ENCODE peak calls at places on chromosomes 7 and 10, in seven cellular contexts. One of them, this sample, is unnamed.

GRCh38 chr10:56507033-56507432 is 146.0 kb upstream of the ZWINT start:
- DNase-seq in AG10803: no peak
- DNase-seq in adrenal gland: no peak
- DNase-seq in epithelial cell of esophagus: no peak
- DNase-seq in kidney epithelial cell: no peak
- DNase-seq in left ventricle myocardium inferior: no peak
- DNase-seq in WERI-Rb-1: no peak
- DNase-seq in this sample: no peak

GRCh38 chr10:132560248-132560731 is 22.7 kb downstream of the INPP5A start:
- DNase-seq in AG10803: peak; percentile 29
- DNase-seq in adrenal gland: no peak
- DNase-seq in epithelial cell of esophagus: no peak
- DNase-seq in kidney epithelial cell: no peak
- DNase-seq in left ventricle myocardium inferior: no peak
- DNase-seq in WERI-Rb-1: no peak
- DNase-seq in this sample: no peak

GRCh38 chr10:131205556-131205955 is 106.0 kb downstream of the TCERG1L start:
- DNase-seq in AG10803: no peak
- DNase-seq in adrenal gland: peak; percentile 18
- DNase-seq in epithelial cell of esophagus: no peak
- DNase-seq in kidney epithelial cell: no peak
- DNase-seq in left ventricle myocardium inferior: no peak
- DNase-seq in WERI-Rb-1: no peak
- DNase-seq in this sample: no peak

GRCh38 chr7:13628231-13629001 is 361.1 kb downstream of the ETV1 start:
- DNase-seq in AG10803: peak; percentile 63
- DNase-seq in adrenal gland: no peak
- DNase-seq in epithelial cell of esophagus: peak; percentile 21
- DNase-seq in kidney epithelial cell: peak; percentile 4
- DNase-seq in left ventricle myocardium inferior: no peak
- DNase-seq in WERI-Rb-1: no peak
- DNase-seq in this sample: no peak

GRCh38 chr7:2629740-2630681 is 1.8 kb upstream of the TTYH3 start:
- DNase-seq in AG10803: peak; percentile 33
- DNase-seq in adrenal gland: no peak
- DNase-seq in epithelial cell of esophagus: peak; percentile 52
- DNase-seq in kidney epithelial cell: no peak
- DNase-seq in left ventricle myocardium inferior: no peak
- DNase-seq in WERI-Rb-1: peak; percentile 69
- DNase-seq in this sample: no peak

GRCh38 chr7:81013036-81013435 is 94.2 kb upstream of the SEMA3C start:
- DNase-seq in AG10803: peak; percentile 80
- DNase-seq in adrenal gland: no peak
- DNase-seq in epithelial cell of esophagus: peak; percentile 93
- DNase-seq in kidney epithelial cell: peak; percentile 28
- DNase-seq in left ventricle myocardium inferior: no peak
- DNase-seq in WERI-Rb-1: no peak
- DNase-seq in this sample: no peak

GRCh38 chr7:82156938-82157337 is 286.6 kb downstream of the CACNA2D1 start:
- DNase-seq in AG10803: no peak
- DNase-seq in adrenal gland: no peak
- DNase-seq in epithelial cell of esophagus: no peak
- DNase-seq in kidney epithelial cell: no peak
- DNase-seq in left ventricle myocardium inferior: no peak
- DNase-seq in WERI-Rb-1: no peak
- DNase-seq in this sample: no peak

GRCh38 chr7:149291036-149291835 is 29.2 kb downstream of the ZNF783 start:
- DNase-seq in AG10803: no peak
- DNase-seq in adrenal gland: peak; percentile 29
- DNase-seq in epithelial cell of esophagus: no peak
- DNase-seq in kidney epithelial cell: no peak
- DNase-seq in left ventricle myocardium inferior: no peak
- DNase-seq in WERI-Rb-1: no peak
- DNase-seq in this sample: no peak

GRCh38 chr7:102450242-102450641 is 14.4 kb downstream of the ALKBH4 start:
- DNase-seq in AG10803: no peak
- DNase-seq in adrenal gland: no peak
- DNase-seq in epithelial cell of esophagus: peak; percentile 23
- DNase-seq in kidney epithelial cell: no peak
- DNase-seq in left ventricle myocardium inferior: no peak
- DNase-seq in WERI-Rb-1: peak; percentile 40
- DNase-seq in this sample: peak; percentile 64

GRCh38 chr10:131857156-131858117 is 43.4 kb upstream of the PPP2R2D start:
- DNase-seq in AG10803: no peak
- DNase-seq in adrenal gland: no peak
- DNase-seq in epithelial cell of esophagus: no peak
- DNase-seq in kidney epithelial cell: no peak
- DNase-seq in left ventricle myocardium inferior: no peak
- DNase-seq in WERI-Rb-1: peak; percentile 2
- DNase-seq in this sample: no peak

GRCh38 chr10:59126277-59126676 is 50.2 kb upstream of the PHYHIPL start:
- DNase-seq in AG10803: no peak
- DNase-seq in adrenal gland: no peak
- DNase-seq in epithelial cell of esophagus: no peak
- DNase-seq in kidney epithelial cell: no peak
- DNase-seq in left ventricle myocardium inferior: no peak
- DNase-seq in WERI-Rb-1: no peak
- DNase-seq in this sample: no peak

GRCh38 chr10:117710181-117710798 is 167.7 kb downstream of the EMX2 start:
- DNase-seq in AG10803: no peak
- DNase-seq in adrenal gland: no peak
- DNase-seq in epithelial cell of esophagus: no peak
- DNase-seq in kidney epithelial cell: no peak
- DNase-seq in left ventricle myocardium inferior: no peak
- DNase-seq in WERI-Rb-1: peak; percentile 16
- DNase-seq in this sample: no peak
- TF ChIP-seq CTCF in AG10803: peak; percentile 12
- TF ChIP-seq CTCF in adrenal gland: no peak
- TF ChIP-seq CTCF in epithelial cell of esophagus: no peak
- TF ChIP-seq CTCF in kidney epithelial cell: no peak
- TF ChIP-seq CTCF in left ventricle myocardium inferior: no peak
- TF ChIP-seq CTCF in WERI-Rb-1: peak; percentile 59
- TF ChIP-seq CTCF in this sample: no peak

GRCh38 chr10:29317423-29318021 is 28.7 kb downstream of the LYZL1 start:
- DNase-seq in AG10803: no peak
- DNase-seq in adrenal gland: no peak
- DNase-seq in epithelial cell of esophagus: no peak
- DNase-seq in kidney epithelial cell: no peak
- DNase-seq in left ventricle myocardium inferior: no peak
- DNase-seq in WERI-Rb-1: no peak
- DNase-seq in this sample: no peak

GRCh38 chr10:29315814-29316213 is 26.9 kb downstream of the LYZL1 start:
- DNase-seq in AG10803: no peak
- DNase-seq in adrenal gland: no peak
- DNase-seq in epithelial cell of esophagus: no peak
- DNase-seq in kidney epithelial cell: no peak
- DNase-seq in left ventricle myocardium inferior: no peak
- DNase-seq in WERI-Rb-1: no peak
- DNase-seq in this sample: no peak

GRCh38 chr10:29316308-29317026 is 27.6 kb downstream of the LYZL1 start:
- DNase-seq in AG10803: no peak
- DNase-seq in adrenal gland: no peak
- DNase-seq in epithelial cell of esophagus: no peak
- DNase-seq in kidney epithelial cell: no peak
- DNase-seq in left ventricle myocardium inferior: no peak
- DNase-seq in WERI-Rb-1: no peak
- DNase-seq in this sample: no peak

GRCh38 chr10:29319205-29319781 is 30.4 kb downstream of the LYZL1 start:
- DNase-seq in AG10803: no peak
- DNase-seq in adrenal gland: no peak
- DNase-seq in epithelial cell of esophagus: no peak
- DNase-seq in kidney epithelial cell: no peak
- DNase-seq in left ventricle myocardium inferior: no peak
- DNase-seq in WERI-Rb-1: no peak
- DNase-seq in this sample: no peak

DNA sequence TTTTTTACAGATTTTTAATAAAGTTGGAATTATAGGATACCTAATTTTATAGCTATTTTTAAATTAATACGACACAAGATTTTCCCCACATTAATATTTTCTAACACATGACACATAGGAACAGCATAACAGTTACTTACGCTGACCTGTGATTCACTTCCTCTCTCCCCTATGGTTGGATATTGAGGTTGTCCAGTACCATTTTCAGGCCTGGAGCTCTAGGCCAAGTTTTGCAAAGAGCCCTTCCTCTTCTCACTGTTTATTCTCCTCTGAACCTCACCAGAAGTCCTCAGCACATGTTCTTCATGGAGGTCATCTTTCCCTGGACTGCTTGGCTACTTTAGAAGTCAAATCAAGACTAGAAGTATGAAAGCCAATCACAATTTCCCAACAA is 28.2 kb downstream of the LYZL1 start:
- DNase-seq in AG10803: no peak
- DNase-seq in adrenal gland: no peak
- DNase-seq in epithelial cell of esophagus: no peak
- DNase-seq in kidney epithelial cell: no peak
- DNase-seq in left ventricle myocardium inferior: no peak
- DNase-seq in WERI-Rb-1: no peak
- DNase-seq in this sample: no peak
- TF ChIP-seq CTCF in AG10803: no peak
- TF ChIP-seq CTCF in adrenal gland: no peak
- TF ChIP-seq CTCF in epithelial cell of esophagus: no peak
- TF ChIP-seq CTCF in kidney epithelial cell: no peak
- TF ChIP-seq CTCF in left ventricle myocardium inferior: no peak
- TF ChIP-seq CTCF in WERI-Rb-1: no peak
- TF ChIP-seq CTCF in this sample: no peak

GRCh38 chr10:62885656-62886461 is 69.7 kb upstream of the EGR2 start:
- DNase-seq in AG10803: peak; percentile 33
- DNase-seq in adrenal gland: no peak
- DNase-seq in epithelial cell of esophagus: peak; percentile 29
- DNase-seq in kidney epithelial cell: peak; percentile 18
- DNase-seq in left ventricle myocardium inferior: no peak
- DNase-seq in WERI-Rb-1: no peak
- DNase-seq in this sample: no peak

GRCh38 chr10:62880162-62880561 is 64.0 kb upstream of the EGR2 start:
- DNase-seq in AG10803: no peak
- DNase-seq in adrenal gland: no peak
- DNase-seq in epithelial cell of esophagus: peak; percentile 59
- DNase-seq in kidney epithelial cell: no peak
- DNase-seq in left ventricle myocardium inferior: no peak
- DNase-seq in WERI-Rb-1: no peak
- DNase-seq in this sample: no peak
- TF ChIP-seq CTCF in AG10803: no peak
- TF ChIP-seq CTCF in adrenal gland: no peak
- TF ChIP-seq CTCF in epithelial cell of esophagus: no peak
- TF ChIP-seq CTCF in kidney epithelial cell: no peak
- TF ChIP-seq CTCF in left ventricle myocardium inferior: no peak
- TF ChIP-seq CTCF in WERI-Rb-1: no peak
- TF ChIP-seq CTCF in this sample: no peak

GRCh38 chr10:35887686-35888085 is 245.6 kb upstream of the FZD8 start:
- DNase-seq in AG10803: no peak
- DNase-seq in adrenal gland: no peak
- DNase-seq in epithelial cell of esophagus: peak; percentile 95
- DNase-seq in kidney epithelial cell: no peak
- DNase-seq in left ventricle myocardium inferior: no peak
- DNase-seq in WERI-Rb-1: no peak
- DNase-seq in this sample: no peak

GRCh38 chr10:35885076-35885475 is 243.0 kb upstream of the FZD8 start:
- DNase-seq in AG10803: no peak
- DNase-seq in adrenal gland: no peak
- DNase-seq in epithelial cell of esophagus: no peak
- DNase-seq in kidney epithelial cell: no peak
- DNase-seq in left ventricle myocardium inferior: no peak
- DNase-seq in WERI-Rb-1: peak; percentile 53
- DNase-seq in this sample: no peak

GRCh38 chr10:35881320-35881719 is 239.2 kb upstream of the FZD8 start:
- DNase-seq in AG10803: no peak
- DNase-seq in adrenal gland: no peak
- DNase-seq in epithelial cell of esophagus: no peak
- DNase-seq in kidney epithelial cell: no peak
- DNase-seq in left ventricle myocardium inferior: no peak
- DNase-seq in WERI-Rb-1: no peak
- DNase-seq in this sample: no peak

GRCh38 chr10:35884657-35885071 is 242.6 kb upstream of the FZD8 start:
- DNase-seq in AG10803: no peak
- DNase-seq in adrenal gland: no peak
- DNase-seq in epithelial cell of esophagus: no peak
- DNase-seq in kidney epithelial cell: no peak
- DNase-seq in left ventricle myocardium inferior: no peak
- DNase-seq in WERI-Rb-1: peak; percentile 93
- DNase-seq in this sample: no peak

GRCh38 chr10:35882422-35883150 is 240.5 kb upstream of the FZD8 start:
- DNase-seq in AG10803: no peak
- DNase-seq in adrenal gland: no peak
- DNase-seq in epithelial cell of esophagus: no peak
- DNase-seq in kidney epithelial cell: no peak
- DNase-seq in left ventricle myocardium inferior: no peak
- DNase-seq in WERI-Rb-1: peak; percentile 69
- DNase-seq in this sample: no peak
- TF ChIP-seq CTCF in AG10803: no peak
- TF ChIP-seq CTCF in adrenal gland: no peak
- TF ChIP-seq CTCF in epithelial cell of esophagus: peak; percentile 2
- TF ChIP-seq CTCF in kidney epithelial cell: peak; percentile 26
- TF ChIP-seq CTCF in left ventricle myocardium inferior: no peak
- TF ChIP-seq CTCF in WERI-Rb-1: peak; percentile 83
- TF ChIP-seq CTCF in this sample: no peak

DNA sequence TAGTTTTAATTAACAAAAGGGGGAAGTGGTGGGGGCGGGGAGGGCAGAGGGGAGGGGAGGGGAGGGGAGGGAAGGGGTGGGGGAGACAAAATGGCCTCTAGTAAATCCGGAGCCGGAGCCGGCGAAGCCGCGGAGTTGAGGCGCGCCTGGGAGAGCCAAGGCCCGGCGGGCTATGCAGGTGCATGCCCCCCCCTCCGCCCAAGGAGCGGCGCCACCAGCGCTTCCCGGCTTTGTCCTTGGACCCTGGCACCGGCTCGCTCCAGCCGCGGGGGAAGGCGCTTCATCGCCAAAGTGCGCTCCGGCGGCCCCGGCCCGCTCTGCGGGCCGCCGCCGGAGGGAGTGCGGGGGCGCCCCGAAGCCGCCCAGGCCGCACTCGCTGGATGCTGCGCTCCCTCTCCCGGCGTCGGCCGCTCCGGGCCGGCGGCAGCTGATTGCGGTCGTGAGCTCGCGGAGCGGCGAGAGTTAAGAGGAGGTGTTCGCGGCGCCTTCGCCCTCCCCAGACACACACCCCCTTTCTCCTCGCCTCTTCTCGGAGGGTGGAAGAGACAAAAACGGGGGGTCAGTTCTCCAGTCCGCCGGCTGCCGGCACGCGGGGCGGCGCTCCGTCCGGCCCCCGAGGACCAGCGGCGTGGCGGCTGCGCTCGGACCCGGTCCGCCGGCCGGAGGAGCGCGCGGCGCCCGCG is at the start of gene LRRC4:
- DNase-seq in AG10803: peak; percentile 38
- DNase-seq in adrenal gland: peak; percentile 76
- DNase-seq in epithelial cell of esophagus: peak; percentile 60
- DNase-seq in kidney epithelial cell: no peak
- DNase-seq in left ventricle myocardium inferior: no peak
- DNase-seq in WERI-Rb-1: peak; percentile 49
- DNase-seq in this sample: peak; percentile 83
- TF ChIP-seq CTCF in AG10803: no peak
- TF ChIP-seq CTCF in adrenal gland: peak; percentile 20
- TF ChIP-seq CTCF in epithelial cell of esophagus: no peak
- TF ChIP-seq CTCF in kidney epithelial cell: no peak
- TF ChIP-seq CTCF in left ventricle myocardium inferior: peak; percentile 37
- TF ChIP-seq CTCF in WERI-Rb-1: no peak
- TF ChIP-seq CTCF in this sample: no peak

GRCh38 chr7:108002726-108003590 is at the start of gene LAMB1:
- DNase-seq in AG10803: peak; percentile 64
- DNase-seq in adrenal gland: peak; percentile 62
- DNase-seq in epithelial cell of esophagus: peak; percentile 59
- DNase-seq in kidney epithelial cell: no peak
- DNase-seq in left ventricle myocardium inferior: peak; percentile 86
- DNase-seq in WERI-Rb-1: peak; percentile 80
- DNase-seq in this sample: peak; percentile 50
- TF ChIP-seq CTCF in AG10803: no peak
- TF ChIP-seq CTCF in adrenal gland: no peak
- TF ChIP-seq CTCF in epithelial cell of esophagus: no peak
- TF ChIP-seq CTCF in kidney epithelial cell: no peak
- TF ChIP-seq CTCF in left ventricle myocardium inferior: no peak
- TF ChIP-seq CTCF in WERI-Rb-1: no peak
- TF ChIP-seq CTCF in this sample: no peak